ENCODE peak calls at places on chromosomes 11 and 22, in nine cellular contexts. One of them, this sample, is unnamed.

GRCh38 chr11:8765294-8765693 is 82.7 kb downstream of the RPL27A start:
- DNase-seq in retinal pigment epithelial cell: no peak
- DNase-seq in fibroblast of the aortic adventitia: peak; percentile 61
- DNase-seq in MM.1S: no peak
- DNase-seq in WERI-Rb-1: no peak
- DNase-seq in heart right ventricle: no peak
- DNase-seq in B cell: no peak
- DNase-seq in cardiac muscle cell: no peak
- DNase-seq in BJ: no peak
- DNase-seq in this sample: no peak

GRCh38 chr22:17717708-17718107 is 56.6 kb downstream of the BID start:
- DNase-seq in BJ: no peak
- DNase-seq in WERI-Rb-1: no peak
- DNase-seq in cardiac muscle cell: no peak
- DNase-seq in fibroblast of the aortic adventitia: peak; percentile 96
- DNase-seq in heart right ventricle: no peak
- DNase-seq in B cell: no peak
- DNase-seq in MM.1S: no peak
- DNase-seq in retinal pigment epithelial cell: no peak
- DNase-seq in this sample: no peak

GRCh38 chr11:28058333-28058732 is 49.6 kb downstream of the KIF18A start:
- DNase-seq in B cell: no peak
- DNase-seq in retinal pigment epithelial cell: peak; percentile 21
- DNase-seq in fibroblast of the aortic adventitia: no peak
- DNase-seq in cardiac muscle cell: peak; percentile 64
- DNase-seq in MM.1S: no peak
- DNase-seq in BJ: no peak
- DNase-seq in heart right ventricle: no peak
- DNase-seq in WERI-Rb-1: no peak
- DNase-seq in this sample: no peak

GRCh38 chr22:25453557-25453956 is 110.9 kb upstream of the GRK3 start:
- DNase-seq in heart right ventricle: no peak
- DNase-seq in B cell: no peak
- DNase-seq in cardiac muscle cell: no peak
- DNase-seq in BJ: no peak
- DNase-seq in MM.1S: no peak
- DNase-seq in WERI-Rb-1: no peak
- DNase-seq in retinal pigment epithelial cell: no peak
- DNase-seq in fibroblast of the aortic adventitia: no peak
- DNase-seq in this sample: peak; percentile 72

GRCh38 chr22:20093437-20093836 is 13.4 kb downstream of the DGCR8 start:
- DNase-seq in fibroblast of the aortic adventitia: no peak
- DNase-seq in cardiac muscle cell: no peak
- DNase-seq in MM.1S: no peak
- DNase-seq in BJ: no peak
- DNase-seq in heart right ventricle: peak; percentile 69
- DNase-seq in retinal pigment epithelial cell: no peak
- DNase-seq in WERI-Rb-1: no peak
- DNase-seq in B cell: no peak
- DNase-seq in this sample: no peak

GRCh38 chr22:17963015-17963414 is 61.3 kb downstream of the MICAL3 start:
- DNase-seq in WERI-Rb-1: no peak
- DNase-seq in fibroblast of the aortic adventitia: no peak
- DNase-seq in retinal pigment epithelial cell: no peak
- DNase-seq in BJ: no peak
- DNase-seq in cardiac muscle cell: no peak
- DNase-seq in heart right ventricle: no peak
- DNase-seq in MM.1S: no peak
- DNase-seq in B cell: no peak
- DNase-seq in this sample: no peak

GRCh38 chr11:134052988-134053945 is 15.6 kb upstream of the JAM3 start:
- DNase-seq in WERI-Rb-1: peak; percentile 97
- DNase-seq in BJ: no peak
- DNase-seq in fibroblast of the aortic adventitia: no peak
- DNase-seq in B cell: no peak
- DNase-seq in heart right ventricle: no peak
- DNase-seq in cardiac muscle cell: no peak
- DNase-seq in retinal pigment epithelial cell: no peak
- DNase-seq in MM.1S: no peak
- DNase-seq in this sample: no peak

GRCh38 chr11:35781342-35782171 is 119.0 kb downstream of the TRIM44 start:
- DNase-seq in BJ: no peak
- DNase-seq in MM.1S: no peak
- DNase-seq in retinal pigment epithelial cell: no peak
- DNase-seq in cardiac muscle cell: no peak
- DNase-seq in B cell: no peak
- DNase-seq in WERI-Rb-1: no peak
- DNase-seq in heart right ventricle: no peak
- DNase-seq in fibroblast of the aortic adventitia: peak; percentile 87
- DNase-seq in this sample: no peak

GRCh38 chr22:35971418-35972119 is 57.1 kb downstream of the RBFOX2 start:
- DNase-seq in cardiac muscle cell: peak; percentile 37
- DNase-seq in BJ: peak; percentile 91
- DNase-seq in fibroblast of the aortic adventitia: peak; percentile 98
- DNase-seq in retinal pigment epithelial cell: no peak
- DNase-seq in WERI-Rb-1: no peak
- DNase-seq in B cell: no peak
- DNase-seq in heart right ventricle: no peak
- DNase-seq in MM.1S: no peak
- DNase-seq in this sample: no peak

GRCh38 chr11:69240332-69241074 is 53.5 kb upstream of the MYEOV start:
- DNase-seq in cardiac muscle cell: no peak
- DNase-seq in B cell: no peak
- DNase-seq in fibroblast of the aortic adventitia: peak; percentile 18
- DNase-seq in WERI-Rb-1: no peak
- DNase-seq in BJ: no peak
- DNase-seq in MM.1S: no peak
- DNase-seq in heart right ventricle: no peak
- DNase-seq in retinal pigment epithelial cell: no peak
- DNase-seq in this sample: peak; percentile 25
- TF ChIP-seq CTCF in cardiac muscle cell: peak; percentile 55
- TF ChIP-seq CTCF in B cell: no peak
- TF ChIP-seq CTCF in fibroblast of the aortic adventitia: peak; percentile 41
- TF ChIP-seq CTCF in WERI-Rb-1: peak; percentile 53
- TF ChIP-seq CTCF in BJ: peak; percentile 52
- TF ChIP-seq CTCF in MM.1S: peak; percentile 40
- TF ChIP-seq CTCF in heart right ventricle: no peak
- TF ChIP-seq CTCF in retinal pigment epithelial cell: peak; percentile 61
- TF ChIP-seq CTCF in this sample: no peak

GRCh38 chr11:111910637-111911562 is 670 bp downstream of the CRYAB start:
- DNase-seq in WERI-Rb-1: no peak
- DNase-seq in retinal pigment epithelial cell: no peak
- DNase-seq in B cell: no peak
- DNase-seq in heart right ventricle: no peak
- DNase-seq in cardiac muscle cell: peak; percentile 45
- DNase-seq in MM.1S: no peak
- DNase-seq in BJ: no peak
- DNase-seq in fibroblast of the aortic adventitia: no peak
- DNase-seq in this sample: no peak
- TF ChIP-seq CTCF in WERI-Rb-1: no peak
- TF ChIP-seq CTCF in retinal pigment epithelial cell: no peak
- TF ChIP-seq CTCF in B cell: no peak
- TF ChIP-seq CTCF in heart right ventricle: no peak
- TF ChIP-seq CTCF in cardiac muscle cell: no peak
- TF ChIP-seq CTCF in MM.1S: no peak
- TF ChIP-seq CTCF in BJ: no peak
- TF ChIP-seq CTCF in fibroblast of the aortic adventitia: no peak
- TF ChIP-seq CTCF in this sample: no peak

DNA sequence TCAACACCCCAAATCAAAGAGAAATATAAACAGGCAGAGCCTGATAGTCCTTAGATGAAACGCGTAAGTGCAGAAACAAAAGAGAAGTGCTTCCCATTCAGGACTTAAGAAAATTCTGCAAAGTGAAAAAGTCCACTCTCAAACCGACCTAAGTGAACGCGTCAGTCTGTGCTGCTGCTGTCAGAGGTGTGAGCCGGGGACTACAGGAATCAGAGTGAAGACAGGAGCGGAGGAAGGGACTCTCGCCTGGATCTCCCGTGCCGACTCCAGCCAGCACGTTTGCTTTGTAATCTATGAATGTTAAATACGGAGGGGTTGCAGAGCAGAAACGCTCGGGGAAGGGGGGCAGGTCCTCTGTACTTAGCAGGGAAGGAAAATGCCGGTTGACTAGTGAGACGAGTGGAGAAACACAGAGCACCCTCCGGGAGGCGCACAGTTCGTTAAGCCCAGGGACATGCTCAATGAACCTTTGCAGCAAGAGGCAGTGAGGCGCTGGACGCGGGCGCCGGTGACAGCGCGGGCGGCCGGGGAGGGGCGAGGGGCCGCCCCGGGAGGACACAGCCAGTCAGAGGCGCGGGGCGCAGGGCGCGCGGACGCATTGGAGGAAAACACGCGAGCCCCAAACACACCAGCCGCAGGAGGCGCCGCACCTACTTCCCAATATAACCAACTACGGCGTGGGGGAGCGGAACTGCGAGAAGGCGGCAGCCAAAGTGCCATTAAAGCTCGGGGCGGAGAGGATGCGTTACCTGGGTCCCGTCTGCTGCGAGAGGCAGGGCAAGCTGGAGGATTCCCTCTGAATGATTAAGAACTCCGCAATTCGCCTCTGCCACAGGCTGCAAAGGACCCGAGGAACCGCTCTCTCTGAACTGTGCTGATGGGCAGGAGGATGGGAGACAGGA is at the start of gene CNTN5:
- DNase-seq in retinal pigment epithelial cell: peak; percentile 34
- DNase-seq in heart right ventricle: peak; percentile 28
- DNase-seq in MM.1S: peak; percentile 91
- DNase-seq in BJ: no peak
- DNase-seq in cardiac muscle cell: peak; percentile 87
- DNase-seq in WERI-Rb-1: peak; percentile 87
- DNase-seq in B cell: no peak
- DNase-seq in fibroblast of the aortic adventitia: no peak
- DNase-seq in this sample: peak; percentile 33
- TF ChIP-seq CTCF in retinal pigment epithelial cell: no peak
- TF ChIP-seq CTCF in heart right ventricle: no peak
- TF ChIP-seq CTCF in MM.1S: peak; percentile 33
- TF ChIP-seq CTCF in BJ: no peak
- TF ChIP-seq CTCF in cardiac muscle cell: no peak
- TF ChIP-seq CTCF in WERI-Rb-1: peak; percentile 35
- TF ChIP-seq CTCF in B cell: no peak
- TF ChIP-seq CTCF in fibroblast of the aortic adventitia: no peak
- TF ChIP-seq CTCF in this sample: no peak

GRCh38 chr11:386483-386882 is 7.5 kb upstream of the PKP3 start:
- DNase-seq in BJ: no peak
- DNase-seq in B cell: no peak
- DNase-seq in MM.1S: no peak
- DNase-seq in fibroblast of the aortic adventitia: no peak
- DNase-seq in heart right ventricle: no peak
- DNase-seq in WERI-Rb-1: no peak
- DNase-seq in retinal pigment epithelial cell: no peak
- DNase-seq in cardiac muscle cell: no peak
- DNase-seq in this sample: no peak
- TF ChIP-seq CTCF in BJ: no peak
- TF ChIP-seq CTCF in B cell: no peak
- TF ChIP-seq CTCF in MM.1S: no peak
- TF ChIP-seq CTCF in fibroblast of the aortic adventitia: no peak
- TF ChIP-seq CTCF in heart right ventricle: no peak
- TF ChIP-seq CTCF in WERI-Rb-1: no peak
- TF ChIP-seq CTCF in retinal pigment epithelial cell: no peak
- TF ChIP-seq CTCF in cardiac muscle cell: no peak
- TF ChIP-seq CTCF in this sample: no peak

GRCh38 chr11:119101759-119102423 is at the start of gene DPAGT1:
- DNase-seq in fibroblast of the aortic adventitia: peak; percentile 99
- DNase-seq in cardiac muscle cell: peak; percentile 95
- DNase-seq in WERI-Rb-1: peak; percentile 94
- DNase-seq in heart right ventricle: peak; percentile 81
- DNase-seq in BJ: peak; percentile 80
- DNase-seq in MM.1S: peak; percentile 91
- DNase-seq in retinal pigment epithelial cell: peak; percentile 90
- DNase-seq in B cell: peak; percentile 74
- DNase-seq in this sample: peak; percentile 93

GRCh38 chr11:119100246-119100959 is 1.2 kb downstream of the DPAGT1 start:
- DNase-seq in WERI-Rb-1: no peak
- DNase-seq in fibroblast of the aortic adventitia: peak; percentile 67
- DNase-seq in heart right ventricle: no peak
- DNase-seq in BJ: no peak
- DNase-seq in retinal pigment epithelial cell: no peak
- DNase-seq in MM.1S: no peak
- DNase-seq in cardiac muscle cell: no peak
- DNase-seq in B cell: no peak
- DNase-seq in this sample: no peak

GRCh38 chr11:119099707-119100106 is 1.9 kb downstream of the DPAGT1 start:
- DNase-seq in retinal pigment epithelial cell: no peak
- DNase-seq in fibroblast of the aortic adventitia: no peak
- DNase-seq in B cell: no peak
- DNase-seq in MM.1S: no peak
- DNase-seq in BJ: no peak
- DNase-seq in heart right ventricle: no peak
- DNase-seq in cardiac muscle cell: no peak
- DNase-seq in WERI-Rb-1: no peak
- DNase-seq in this sample: no peak

GRCh38 chr11:119100960-119101349 is 698 bp downstream of the DPAGT1 start:
- DNase-seq in fibroblast of the aortic adventitia: no peak
- DNase-seq in cardiac muscle cell: no peak
- DNase-seq in BJ: no peak
- DNase-seq in WERI-Rb-1: no peak
- DNase-seq in retinal pigment epithelial cell: no peak
- DNase-seq in heart right ventricle: no peak
- DNase-seq in B cell: no peak
- DNase-seq in MM.1S: no peak
- DNase-seq in this sample: no peak

GRCh38 chr11:119101367-119101758 is 290 bp downstream of the DPAGT1 start:
- DNase-seq in MM.1S: peak; percentile 66
- DNase-seq in retinal pigment epithelial cell: no peak
- DNase-seq in B cell: no peak
- DNase-seq in fibroblast of the aortic adventitia: no peak
- DNase-seq in WERI-Rb-1: no peak
- DNase-seq in heart right ventricle: no peak
- DNase-seq in cardiac muscle cell: no peak
- DNase-seq in BJ: no peak
- DNase-seq in this sample: no peak
- TF ChIP-seq CTCF in MM.1S: no peak
- TF ChIP-seq CTCF in retinal pigment epithelial cell: peak; percentile 10
- TF ChIP-seq CTCF in B cell: no peak
- TF ChIP-seq CTCF in fibroblast of the aortic adventitia: peak; percentile 11
- TF ChIP-seq CTCF in WERI-Rb-1: no peak
- TF ChIP-seq CTCF in heart right ventricle: no peak
- TF ChIP-seq CTCF in cardiac muscle cell: no peak
- TF ChIP-seq CTCF in BJ: peak; percentile 23
- TF ChIP-seq CTCF in this sample: no peak

GRCh38 chr11:2074266-2074825 is 64.8 kb downstream of the IGF2 start:
- DNase-seq in fibroblast of the aortic adventitia: no peak
- DNase-seq in MM.1S: no peak
- DNase-seq in B cell: no peak
- DNase-seq in BJ: no peak
- DNase-seq in cardiac muscle cell: peak; percentile 22
- DNase-seq in WERI-Rb-1: no peak
- DNase-seq in heart right ventricle: no peak
- DNase-seq in retinal pigment epithelial cell: no peak
- DNase-seq in this sample: peak; percentile 30
- TF ChIP-seq CTCF in fibroblast of the aortic adventitia: no peak
- TF ChIP-seq CTCF in MM.1S: peak; percentile 35
- TF ChIP-seq CTCF in B cell: no peak
- TF ChIP-seq CTCF in BJ: peak; percentile 23
- TF ChIP-seq CTCF in cardiac muscle cell: peak; percentile 29
- TF ChIP-seq CTCF in WERI-Rb-1: peak; percentile 52
- TF ChIP-seq CTCF in heart right ventricle: no peak
- TF ChIP-seq CTCF in retinal pigment epithelial cell: peak; percentile 27
- TF ChIP-seq CTCF in this sample: peak; percentile 39

This sample was measured in activated CD8-positive, alpha-beta T cell treated with anti-CD3 and anti-CD28 coated beads for 36 hours.